ENCODE peak calls at places on chromosomes 2 and 18, in nine cellular contexts. B, D, N, F, U, W, I, H and S are unnamed samples.

GRCh38 chr2:14524041-14524802 is 108.3 kb upstream of the LRATD1 start:
- DNase-seq in B (peak; percentile 90), D (no peak), N (no peak), F (no peak), U (no peak), W (no peak), I (no peak), H (no peak), S (no peak)

GRCh38 chr2:7685342-7686015 is 768.3 kb downstream of the RNF144A start:
- DNase-seq in B (peak; percentile 60), D (no peak), N (no peak), F (no peak), U (no peak), W (no peak), I (no peak), H (no peak), S (no peak)

GRCh38 chr2:234134496-234134895 is 84.0 kb downstream of the SPP2 start:
- DNase-seq in B (peak; percentile 30), D (no peak), N (no peak), F (no peak), U (no peak), W (no peak), I (no peak), H (no peak), S (no peak)

GRCh38 chr18:13447621-13448020 is 229.1 kb downstream of the LDLRAD4 start:
- DNase-seq in B (peak; percentile 23), D (no peak), N (peak; percentile 29), F (no peak), U (no peak), W (peak; percentile 75), I (no peak), H (no peak), S (no peak)

GRCh38 chr2:139369423-139370409 is 589.5 kb upstream of the NXPH2 start:
- DNase-seq in B (no peak), D (no peak), N (no peak), F (no peak), U (no peak), W (no peak), I (no peak), H (no peak), S (no peak)

GRCh38 chr18:3703732-3704176 is 253.8 kb downstream of the TGIF1 start:
- DNase-seq in B (peak; percentile 64), D (peak; percentile 14), N (no peak), F (no peak), U (no peak), W (peak; percentile 85), I (peak; percentile 62), H (peak; percentile 23), S (no peak)

GRCh38 chr2:20539133-20539719 is 92.4 kb downstream of the RHOB start:
- DNase-seq in B (peak; percentile 51), D (no peak), N (no peak), F (no peak), U (no peak), W (no peak), I (no peak), H (no peak), S (no peak)

GRCh38 chr18:27839141-27839540 is 337.8 kb downstream of the CDH2 start:
- DNase-seq in B (peak; percentile 29), D (no peak), N (no peak), F (no peak), U (no peak), W (peak; percentile 80), I (no peak), H (no peak), S (no peak)

GRCh38 chr2:48174503-48174902 is 268.2 kb upstream of the FBXO11 start:
- DNase-seq in B (peak; percentile 2), D (no peak), N (no peak), F (no peak), U (no peak), W (no peak), I (no peak), H (no peak), S (no peak)

GRCh38 chr18:59718108-59719057 is 21.2 kb upstream of the CCBE1 start:
- DNase-seq in B (peak; percentile 97), D (no peak), N (no peak), F (no peak), U (no peak), W (no peak), I (no peak), H (no peak), S (no peak)

GRCh38 chr18:9731380-9731779 is 23.3 kb downstream of the RAB31 start:
- DNase-seq in B (peak; percentile 92), D (no peak), N (no peak), F (no peak), U (no peak), W (no peak), I (no peak), H (no peak), S (no peak)

GRCh38 chr2:226079186-226079585 is 679.7 kb downstream of the NYAP2 start:
- DNase-seq in B (peak; percentile 72), D (no peak), N (no peak), F (no peak), U (no peak), W (no peak), I (no peak), H (no peak), S (no peak)

GRCh38 chr18:79366177-79367094 is 29.3 kb upstream of the NFATC1 start:
- DNase-seq in B (peak; percentile 94), D (no peak), N (no peak), F (no peak), U (no peak), W (no peak), I (no peak), H (no peak), S (no peak)

GRCh38 chr2:11589316-11589940 is 55.6 kb downstream of the GREB1 start:
- DNase-seq in B (no peak), D (no peak), N (no peak), F (no peak), U (no peak), W (no peak), I (no peak), H (no peak), S (no peak)

GRCh38 chr2:45895477-45895876 is 244.0 kb downstream of the PRKCE start:
- DNase-seq in B (peak; percentile 75), D (no peak), N (no peak), F (no peak), U (no peak), W (no peak), I (no peak), H (no peak), S (no peak)

GRCh38 chr18:24600076-24600654 is 139.7 kb downstream of the HRH4 start:
- DNase-seq in B (peak; percentile 76), D (no peak), N (peak; percentile 52), F (no peak), U (no peak), W (no peak), I (peak; percentile 21), H (no peak), S (no peak)

GRCh38 chr2:99883356-99883867 is 259.0 kb downstream of the AFF3 start:
- DNase-seq in B (no peak), D (no peak), N (no peak), F (no peak), U (no peak), W (no peak), I (no peak), H (no peak), S (no peak)

GRCh38 chr18:10295751-10296150 is 158.7 kb upstream of the APCDD1 start:
- DNase-seq in B (no peak), D (no peak), N (no peak), F (no peak), U (no peak), W (no peak), I (no peak), H (no peak), S (no peak)

GRCh38 chr18:58257461-58257860 is 213.4 kb downstream of the NEDD4L start:
- DNase-seq in B (peak; percentile 15), D (no peak), N (no peak), F (no peak), U (no peak), W (no peak), I (no peak), H (no peak), S (no peak)

GRCh38 chr2:215425021-215425782 is 10.7 kb downstream of the FN1 start:
- DNase-seq in B (peak; percentile 73), D (no peak), N (no peak), F (no peak), U (no peak), W (no peak), I (no peak), H (no peak), S (no peak)

GRCh38 chr2:3184167-3184566 is 193.5 kb downstream of the EIPR1 start:
- DNase-seq in B (no peak), D (no peak), N (no peak), F (no peak), U (no peak), W (no peak), I (no peak), H (no peak), S (no peak)

GRCh38 chr2:217948341-217948791 is 54.4 kb downstream of the TNS1 start:
- DNase-seq in B (no peak), D (no peak), N (no peak), F (no peak), U (no peak), W (no peak), I (no peak), H (no peak), S (no peak)

GRCh38 chr2:19769513-19769912 is 132.3 kb downstream of the TTC32 start:
- DNase-seq in B (peak; percentile 42), D (no peak), N (no peak), F (no peak), U (no peak), W (no peak), I (no peak), H (no peak), S (no peak)

GRCh38 chr2:20604957-20605381 is 45.9 kb downstream of the HS1BP3 start:
- DNase-seq in B (peak; percentile 99), D (no peak), N (no peak), F (no peak), U (no peak), W (no peak), I (no peak), H (peak; percentile 19), S (no peak)

GRCh38 chr2:105432749-105433148 is 33.9 kb upstream of the FHL2 start:
- DNase-seq in B (peak; percentile 36), D (no peak), N (no peak), F (no peak), U (no peak), W (no peak), I (no peak), H (no peak), S (no peak)

GRCh38 chr18:67876866-67877265 is 360.3 kb upstream of the DSEL start:
- DNase-seq in B (no peak), D (no peak), N (no peak), F (no peak), U (no peak), W (no peak), I (no peak), H (no peak), S (no peak)

GRCh38 chr2:160207271-160207670 is 7.2 kb upstream of the ITGB6 start:
- DNase-seq in B (no peak), D (no peak), N (no peak), F (no peak), U (no peak), W (no peak), I (no peak), H (no peak), S (no peak)

GRCh38 chr18:27143580-27144287 is 41.4 kb downstream of the CHST9 start:
- DNase-seq in B (no peak), D (no peak), N (no peak), F (no peak), U (no peak), W (peak; percentile 9), I (no peak), H (no peak), S (no peak)

GRCh38 chr18:13603304-13604019 is 122.9 kb downstream of the FAM210A start:
- DNase-seq in B (no peak), D (no peak), N (no peak), F (no peak), U (no peak), W (no peak), I (no peak), H (no peak), S (no peak)

GRCh38 chr18:62781893-62782292 is 66.6 kb downstream of the PHLPP1 start:
- DNase-seq in B (peak; percentile 96), D (no peak), N (no peak), F (no peak), U (no peak), W (no peak), I (no peak), H (no peak), S (no peak)

GRCh38 chr2:44836174-44836573 is 105.3 kb upstream of the SIX3 start:
- DNase-seq in B (no peak), D (peak; percentile 38), N (no peak), F (no peak), U (no peak), W (no peak), I (no peak), H (no peak), S (no peak)